ENCODE peak calls at places on chromosomes 7 and 10, in ten cellular contexts. F, P, J, U, W, N, Z, G, H and B are unnamed samples. For H3K4me1, the result is how much of the 10 kb centered on the place peaks cover.

GRCh38 chr7:36278767-36279171 is 110.9 kb upstream of the ANLN start:
- DNase-seq in F (no peak), P (peak), J (no peak), U (peak), W (no peak), N (no peak), Z (no peak), G (no peak), H (peak), B (no peak)

GRCh38 chr7:105682331-105683070 is 101.2 kb upstream of the EFCAB10 start:
- DNase-seq in F (no peak), P (no peak), J (no peak), U (no peak), W (no peak), N (no peak), Z (no peak), G (no peak), H (no peak), B (no peak)

GRCh38 chr7:34165927-34166550 is 260.7 kb downstream of the BMPER start:
- DNase-seq in F (no peak), P (peak), J (no peak), U (peak), W (peak), N (no peak), Z (no peak), G (no peak), H (peak), B (peak)

GRCh38 chr7:78718212-78718611 is 735.3 kb downstream of the MAGI2 start:
- DNase-seq in F (no peak), P (no peak), J (no peak), U (no peak), W (no peak), N (no peak), Z (no peak), G (no peak), H (no peak), B (no peak)

GRCh38 chr7:1210321-1210978 is 22.2 kb upstream of the UNCX start:
- DNase-seq in F (no peak), P (no peak), J (no peak), U (no peak), W (no peak), N (no peak), Z (peak), G (no peak), H (peak), B (no peak)

GRCh38 chr7:152313879-152314604 is 121.8 kb downstream of the KMT2C start:
- DNase-seq in F (no peak), P (no peak), J (no peak), U (peak), W (peak), N (no peak), Z (peak), G (peak), H (peak), B (no peak)

GRCh38 chr10:112991888-112992491 is 41.9 kb downstream of the TCF7L2 start:
- DNase-seq in F (no peak), P (no peak), J (peak), U (no peak), W (no peak), N (peak), Z (no peak), G (no peak), H (no peak), B (no peak)

GRCh38 chr10:98269435-98269912 is 1.5 kb upstream of the LOXL4 start:
- DNase-seq in F (peak), P (peak), J (peak), U (peak), W (peak), N (no peak), Z (peak), G (no peak), H (no peak), B (no peak)

GRCh38 chr7:18250133-18250532 is 222.5 kb upstream of the PRPS1L1 start:
- DNase-seq in F (no peak), P (no peak), J (no peak), U (no peak), W (no peak), N (no peak), Z (no peak), G (no peak), H (no peak), B (no peak)

GRCh38 chr7:55060690-55061414 is 42.0 kb downstream of the EGFR start:
- DNase-seq in F (no peak), P (no peak), J (no peak), U (no peak), W (no peak), N (no peak), Z (no peak), G (no peak), H (peak), B (no peak)

GRCh38 chr7:155974186-155974897 is 162.1 kb upstream of the SHH start:
- DNase-seq in F (peak), P (no peak), J (peak), U (no peak), W (no peak), N (no peak), Z (no peak), G (no peak), H (no peak), B (no peak)

GRCh38 chr10:31604141-31604540 is 285.1 kb downstream of the ZEB1 start:
- DNase-seq in F (no peak), P (peak), J (no peak), U (peak), W (no peak), N (no peak), Z (no peak), G (no peak), H (peak), B (no peak)

GRCh38 chr7:91710896-91711295 is 169.6 kb downstream of the MTERF1 start:
- DNase-seq in F (no peak), P (no peak), J (no peak), U (no peak), W (no peak), N (no peak), Z (no peak), G (no peak), H (no peak), B (no peak)

GRCh38 chr7:44288381-44288685 is 37.1 kb downstream of the CAMK2B start:
- DNase-seq in F (no peak), P (no peak), J (no peak), U (no peak), W (no peak), N (no peak), Z (no peak), G (no peak), H (no peak), B (no peak)

GRCh38 chr7:16061630-16062029 is 359.7 kb downstream of the CRPPA start:
- DNase-seq in F (no peak), P (no peak), J (no peak), U (no peak), W (no peak), N (no peak), Z (no peak), G (no peak), H (no peak), B (no peak)

GRCh38 chr10:6300106-6300783 is 97.5 kb downstream of the PFKFB3 start:
- DNase-seq in F (no peak), P (no peak), J (no peak), U (no peak), W (no peak), N (no peak), Z (peak), G (no peak), H (peak), B (no peak)

GRCh38 chr10:125692932-125693847 is 10.2 kb upstream of the TEX36 start:
- DNase-seq in F (no peak), P (no peak), J (no peak), U (peak), W (no peak), N (no peak), Z (no peak), G (no peak), H (no peak), B (no peak)

GRCh38 chr7:9407816-9408215 is 974.4 kb downstream of the NXPH1 start:
- DNase-seq in F (no peak), P (no peak), J (no peak), U (no peak), W (no peak), N (no peak), Z (no peak), G (no peak), H (no peak), B (no peak)

GRCh38 chr7:143217806-143218205 is 4.0 kb upstream of the TAS2R40 start:
- DNase-seq in F (no peak), P (no peak), J (no peak), U (no peak), W (no peak), N (no peak), Z (no peak), G (no peak), H (no peak), B (no peak)

GRCh38 chr7:143223784-143224183 is 1.9 kb downstream of the TAS2R40 start:
- DNase-seq in F (no peak), P (no peak), J (no peak), U (no peak), W (no peak), N (no peak), Z (no peak), G (no peak), H (no peak), B (no peak)

GRCh38 chr7:143222782-143223181 is 945 bp downstream of the TAS2R40 start:
- DNase-seq in F (no peak), P (no peak), J (no peak), U (no peak), W (no peak), N (no peak), Z (no peak), G (no peak), H (no peak), B (no peak)

GRCh38 chr7:143225047-143225446 is 3.2 kb downstream of the TAS2R40 start:
- DNase-seq in F (no peak), P (no peak), J (no peak), U (no peak), W (no peak), N (no peak), Z (no peak), G (no peak), H (no peak), B (no peak)

DNA sequence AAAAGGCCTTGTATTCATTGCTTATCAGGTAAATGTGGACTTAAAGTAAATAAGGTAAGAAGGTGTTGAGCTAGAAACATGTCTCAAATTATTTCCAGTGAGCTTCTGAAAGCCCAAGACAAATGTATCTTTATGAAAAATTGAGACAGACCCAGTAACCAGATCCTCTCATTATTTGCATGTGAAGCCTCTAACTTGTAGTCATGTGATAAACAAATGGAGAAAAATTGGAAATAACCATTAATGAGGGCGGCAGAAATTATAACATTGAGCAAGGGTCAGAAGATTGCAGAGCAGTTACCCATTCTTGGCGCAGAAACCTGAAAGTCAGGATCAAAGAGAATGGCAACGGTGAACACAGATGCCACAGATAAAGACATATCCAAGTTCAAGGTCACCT is at the start of gene TAS2R40:
- DNase-seq in F (no peak), P (no peak), J (no peak), U (no peak), W (no peak), N (no peak), Z (no peak), G (no peak), H (no peak), B (no peak)
- H3K27ac ChIP-seq in F (no peak), P (no peak), J (peak), U (no peak), W (no peak), N (peak), Z (no peak), G (no peak), H (no peak), B (no peak)

GRCh38 chr7:131626643-131627042 is 70.2 kb upstream of the PODXL start:
- DNase-seq in F (no peak), P (no peak), J (no peak), U (no peak), W (no peak), N (no peak), Z (no peak), G (no peak), H (no peak), B (no peak)
- H3K4me1 ChIP-seq in F (under half), P (under half), J (under half), U (under half), W (under half), N (under half), Z (under half), G (under half), H (under half), B (under half)

GRCh38 chr10:64041185-64041988 is 520.2 kb downstream of the REEP3 start:
- DNase-seq in F (peak), P (peak), J (peak), U (peak), W (peak), N (peak), Z (peak), G (peak), H (peak), B (peak)
- H3K4me3 ChIP-seq in F (peak), P (no peak), J (peak), U (no peak), W (no peak), N (peak), Z (no peak), G (peak), H (no peak), B (no peak)

DNA sequence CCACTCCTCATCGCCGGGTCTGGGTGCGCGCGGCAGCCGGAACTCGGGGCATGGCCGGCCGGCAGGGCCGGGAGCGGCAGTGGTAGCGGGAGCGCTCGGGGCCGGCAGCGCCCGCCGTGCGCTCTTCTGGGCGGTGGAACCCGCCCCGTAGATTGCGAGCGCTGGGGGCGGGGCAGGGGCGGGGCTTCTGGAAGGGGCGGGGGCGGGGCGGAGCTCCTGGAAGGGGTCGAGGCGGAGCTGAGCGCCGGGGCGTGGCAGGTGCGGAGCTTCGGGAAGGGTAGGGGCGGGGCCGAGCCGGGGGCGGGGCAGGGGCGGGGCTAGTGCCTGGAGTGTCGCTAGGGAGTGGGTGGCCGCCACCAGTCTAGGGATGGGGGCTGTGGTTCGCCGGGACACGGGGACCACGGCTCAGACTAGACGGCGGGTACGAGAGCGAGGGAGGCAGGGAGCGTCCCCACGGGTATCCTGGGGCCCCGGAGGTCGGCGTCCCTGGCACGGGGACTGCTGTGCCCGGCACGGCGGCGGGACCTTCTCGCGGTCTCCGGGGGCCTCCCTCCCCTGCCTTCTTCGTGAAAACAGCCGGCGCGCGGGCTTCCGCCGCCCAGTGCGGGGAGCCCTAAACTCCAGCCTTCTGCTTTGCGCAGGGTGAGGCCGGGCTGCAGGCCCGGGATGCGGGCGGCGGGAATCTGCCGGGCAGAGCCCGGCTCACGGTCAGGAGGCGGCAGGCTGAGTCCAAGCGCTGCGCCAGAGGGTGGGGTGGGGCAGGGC is at the start of gene STK32C:
- DNase-seq in F (peak), P (peak), J (peak), U (peak), W (peak), N (peak), Z (peak), G (no peak), H (peak), B (no peak)
- H3K27ac ChIP-seq in F (peak), P (no peak), J (peak), U (no peak), W (peak), N (peak), Z (peak), G (peak), H (no peak), B (no peak)

DNA sequence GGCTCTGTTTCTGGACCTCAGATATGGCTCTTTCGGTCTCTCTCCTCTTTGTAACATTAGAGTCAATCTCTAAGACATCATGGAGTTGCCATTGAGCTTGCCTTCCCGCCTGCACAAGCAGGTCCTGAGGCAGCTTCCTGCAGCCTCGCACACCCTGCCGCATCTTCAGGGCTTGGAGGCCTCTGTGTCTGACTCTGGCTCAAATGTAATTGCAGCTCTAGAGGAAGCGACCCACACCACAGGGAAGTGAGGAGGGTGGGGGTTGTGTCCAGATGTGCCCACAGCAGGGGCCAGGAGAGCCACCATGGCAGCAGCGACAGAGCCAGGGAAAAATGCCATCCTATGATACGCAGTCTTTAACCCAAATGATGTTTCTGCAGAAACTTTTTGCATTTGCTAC is 215.9 kb upstream of the ZNF32 start:
- DNase-seq in F (no peak), P (no peak), J (no peak), U (no peak), W (no peak), N (no peak), Z (no peak), G (no peak), H (no peak), B (no peak)
- H3K4me1 ChIP-seq in F (under half), P (under half), J (under half), U (under half), W (under half), N (under half), Z (under half), G (under half), H (under half), B (under half)

GRCh38 chr10:110567201-110568054 is at the start of gene SMC3:
- DNase-seq in F (peak), P (peak), J (peak), U (peak), W (peak), N (peak), Z (peak), G (peak), H (peak), B (peak)

GRCh38 chr10:110571093-110571743 is 3.7 kb downstream of the SMC3 start:
- DNase-seq in F (no peak), P (no peak), J (no peak), U (no peak), W (no peak), N (no peak), Z (no peak), G (no peak), H (no peak), B (no peak)

GRCh38 chr10:110568055-110568735 is 700 bp downstream of the SMC3 start:
- DNase-seq in F (peak), P (peak), J (peak), U (peak), W (no peak), N (peak), Z (no peak), G (no peak), H (peak), B (no peak)

GRCh38 chr10:110569120-110569519 is 1.6 kb downstream of the SMC3 start:
- DNase-seq in F (no peak), P (no peak), J (no peak), U (no peak), W (no peak), N (no peak), Z (no peak), G (no peak), H (no peak), B (no peak)

DNA sequence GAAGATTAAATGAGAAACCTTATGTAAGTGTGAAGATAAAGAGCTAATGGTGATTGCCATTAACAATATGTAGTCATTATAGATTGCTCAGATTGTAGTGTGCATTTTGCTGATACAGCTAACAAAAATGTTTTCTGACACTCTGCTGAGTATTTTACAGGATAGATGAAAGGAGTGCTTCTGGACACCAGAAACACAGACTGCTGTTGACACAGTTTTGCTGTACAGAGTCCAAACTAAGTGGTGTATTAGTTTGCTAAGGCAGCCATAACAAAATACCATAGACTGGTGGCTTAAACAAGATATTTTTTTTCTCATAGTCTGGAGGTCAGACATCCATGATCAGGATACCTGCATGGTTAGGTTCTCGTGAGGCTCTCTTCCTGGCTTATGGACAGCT is 2.2 kb downstream of the SMC3 start:
- DNase-seq in F (no peak), P (no peak), J (no peak), U (peak), W (no peak), N (no peak), Z (no peak), G (no peak), H (no peak), B (no peak)
- H3K4me3 ChIP-seq in F (peak), P (no peak), J (no peak), U (no peak), W (no peak), N (no peak), Z (no peak), G (no peak), H (peak), B (no peak)

GRCh38 chr10:79488303-79488702 is 24.0 kb upstream of the EIF5AL1 start:
- DNase-seq in F (peak), P (no peak), J (no peak), U (peak), W (peak), N (no peak), Z (peak), G (no peak), H (no peak), B (no peak)
- H3K27ac ChIP-seq in F (peak), P (no peak), J (peak), U (peak), W (peak), N (no peak), Z (no peak), G (no peak), H (no peak), B (no peak)

DNA sequence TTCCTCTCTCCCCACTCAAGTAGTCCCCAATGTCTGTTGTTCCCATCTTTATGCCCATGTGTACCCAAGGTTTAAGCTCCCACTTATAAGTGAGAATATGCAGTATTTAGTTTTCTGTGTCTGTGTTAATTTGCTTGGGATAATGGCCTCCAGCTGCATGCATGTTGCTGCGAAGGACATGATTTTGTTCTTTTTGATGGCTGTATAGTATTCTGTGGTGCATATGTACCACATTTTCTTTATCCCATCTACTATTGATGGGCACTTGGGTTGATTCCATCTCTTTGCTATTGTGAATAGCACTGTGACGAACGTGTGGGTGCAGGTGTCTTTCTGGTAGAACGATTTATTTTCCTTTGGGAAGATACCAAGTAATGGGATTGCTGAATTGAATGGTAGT is 170.2 kb upstream of the AUTS2 start:
- DNase-seq in F (no peak), P (no peak), J (no peak), U (no peak), W (no peak), N (no peak), Z (no peak), G (no peak), H (no peak), B (no peak)
- H3K4me1 ChIP-seq in F (under half), P (under half), J (under half), U (under half), W (under half), N (under half), Z (under half), G (under half), H (under half), B (under half)

GRCh38 chr10:104256335-104257080 is 1.8 kb downstream of the GSTO1 start:
- DNase-seq in F (no peak), P (no peak), J (no peak), U (no peak), W (no peak), N (no peak), Z (no peak), G (no peak), H (no peak), B (no peak)
- H3K4me3 ChIP-seq in F (no peak), P (peak), J (peak), U (peak), W (no peak), N (peak), Z (no peak), G (peak), H (peak), B (no peak)

DNA sequence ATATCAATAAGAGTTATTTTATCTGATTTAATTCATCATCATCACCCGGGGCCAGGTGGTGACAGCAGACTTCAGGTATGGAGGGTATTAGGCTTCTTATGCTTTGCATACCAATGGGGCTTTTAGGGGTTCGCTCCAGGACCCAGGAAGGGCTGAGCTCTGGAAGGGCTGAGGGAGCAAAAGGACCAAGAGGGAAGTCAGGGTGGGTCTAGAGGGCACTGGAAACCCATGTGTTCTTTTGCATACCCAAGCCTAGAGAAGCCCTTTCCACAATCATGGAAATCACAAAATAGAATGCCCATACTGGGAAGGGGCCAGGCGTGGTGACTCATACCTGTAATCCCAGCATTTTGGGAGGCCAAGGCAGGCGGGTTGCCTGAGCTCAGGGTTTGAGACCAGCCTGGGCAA is 30.9 kb upstream of the VCL start:
- DNase-seq in F (no peak), P (peak), J (no peak), U (no peak), W (no peak), N (no peak), Z (no peak), G (no peak), H (no peak), B (peak)
- H3K27ac ChIP-seq in F (peak), P (peak), J (peak), U (peak), W (peak), N (peak), Z (peak), G (peak), H (peak), B (peak)